ENCODE peak calls at places on chromosomes 3 and 15, in seven cellular contexts. J is hepatocyte; Y is fibroblast of lung; E is GM23248; P is mesendoderm; I is CD8-positive, alpha-beta memory T cell; A is NT2/D1. N is an unnamed sample.

GRCh38 chr15:86595741-86596140 is 516.1 kb downstream of the AGBL1 start:
- DNase-seq in J (no peak), Y (no peak), E (no peak), P (no peak), I (no peak), A (no peak), N (no peak)

GRCh38 chr3:24678441-24678865 is 183.8 kb upstream of the THRB start:
- DNase-seq in J (peak; percentile 62), Y (peak; percentile 97), E (peak; percentile 90), P (no peak), I (no peak), A (no peak), N (no peak)

GRCh38 chr15:43789409-43789808 is 2.7 kb upstream of the SERF2 start:
- DNase-seq in J (no peak), Y (no peak), E (no peak), P (no peak), I (no peak), A (no peak), N (no peak)

GRCh38 chr3:122298239-122298638 is 26.8 kb upstream of the CSTA start:
- DNase-seq in J (no peak), Y (no peak), E (no peak), P (no peak), I (no peak), A (no peak), N (no peak)

GRCh38 chr15:44735482-44736260 is 657 bp upstream of the TRIM69 start:
- DNase-seq in J (no peak), Y (peak; percentile 17), E (peak; percentile 49), P (peak; percentile 11), I (no peak), A (no peak), N (no peak)

GRCh38 chr15:93286456-93286855 is 197.4 kb upstream of the RGMA start:
- DNase-seq in J (no peak), Y (no peak), E (no peak), P (peak; percentile 79), I (no peak), A (no peak), N (no peak)

GRCh38 chr3:40432793-40433192 is 24.3 kb upstream of the RPL14 start:
- DNase-seq in J (no peak), Y (no peak), E (no peak), P (peak; percentile 26), I (no peak), A (no peak), N (no peak)

GRCh38 chr3:116388867-116389385 is 56.4 kb downstream of the LSAMP start:
- DNase-seq in J (no peak), Y (no peak), E (no peak), P (no peak), I (no peak), A (peak; percentile 1), N (no peak)

GRCh38 chr3:50210510-50211367 is 5.7 kb downstream of the SLC38A3 start:
- DNase-seq in J (peak; percentile 75), Y (no peak), E (no peak), P (no peak), I (no peak), A (no peak), N (peak; percentile 76)

GRCh38 chr3:151195818-151196217 is 7.2 kb downstream of the GPR171 start:
- DNase-seq in J (no peak), Y (no peak), E (no peak), P (no peak), I (no peak), A (no peak), N (no peak)

GRCh38 chr3:23928525-23928924 is 11.6 kb downstream of the RPL15 start:
- DNase-seq in J (no peak), Y (no peak), E (no peak), P (no peak), I (no peak), A (no peak), N (no peak)

GRCh38 chr15:66670698-66671580 is 31.1 kb upstream of the SMAD6 start:
- DNase-seq in J (peak; percentile 79), Y (no peak), E (no peak), P (peak; percentile 94), I (no peak), A (no peak), N (peak; percentile 83)

GRCh38 chr3:46908294-46908985 is 30.9 kb downstream of the PTH1R start:
- DNase-seq in J (no peak), Y (peak; percentile 76), E (peak; percentile 71), P (no peak), I (no peak), A (no peak), N (peak; percentile 50)

GRCh38 chr15:59166156-59166555 is 40.5 kb upstream of the LDHAL6B start:
- DNase-seq in J (no peak), Y (peak; percentile 53), E (peak; percentile 48), P (no peak), I (no peak), A (no peak), N (no peak)

GRCh38 chr3:48655586-48655985 is 7.1 kb downstream of the CELSR3 start:
- DNase-seq in J (no peak), Y (no peak), E (peak; percentile 18), P (no peak), I (peak; percentile 42), A (no peak), N (peak; percentile 72)

GRCh38 chr3:99419111-99419510 is 219.3 kb upstream of the COL8A1 start:
- DNase-seq in J (no peak), Y (no peak), E (peak; percentile 76), P (no peak), I (no peak), A (no peak), N (no peak)

GRCh38 chr15:33370225-33371020 is 59.7 kb downstream of the RYR3 start:
- DNase-seq in J (no peak), Y (no peak), E (no peak), P (no peak), I (no peak), A (no peak), N (no peak)

GRCh38 chr15:35665855-35666536 is 120.0 kb upstream of the DPH6 start:
- DNase-seq in J (no peak), Y (no peak), E (peak; percentile 27), P (no peak), I (no peak), A (no peak), N (no peak)

GRCh38 chr3:81545572-81545971 is 215.9 kb downstream of the GBE1 start:
- DNase-seq in J (no peak), Y (peak; percentile 62), E (peak; percentile 69), P (no peak), I (no peak), A (no peak), N (no peak)

GRCh38 chr15:71440479-71441071 is 325.3 kb downstream of the THSD4 start:
- DNase-seq in J (peak; percentile 38), Y (peak; percentile 89), E (peak; percentile 71), P (peak; percentile 52), I (no peak), A (peak; percentile 28), N (no peak)

DNA sequence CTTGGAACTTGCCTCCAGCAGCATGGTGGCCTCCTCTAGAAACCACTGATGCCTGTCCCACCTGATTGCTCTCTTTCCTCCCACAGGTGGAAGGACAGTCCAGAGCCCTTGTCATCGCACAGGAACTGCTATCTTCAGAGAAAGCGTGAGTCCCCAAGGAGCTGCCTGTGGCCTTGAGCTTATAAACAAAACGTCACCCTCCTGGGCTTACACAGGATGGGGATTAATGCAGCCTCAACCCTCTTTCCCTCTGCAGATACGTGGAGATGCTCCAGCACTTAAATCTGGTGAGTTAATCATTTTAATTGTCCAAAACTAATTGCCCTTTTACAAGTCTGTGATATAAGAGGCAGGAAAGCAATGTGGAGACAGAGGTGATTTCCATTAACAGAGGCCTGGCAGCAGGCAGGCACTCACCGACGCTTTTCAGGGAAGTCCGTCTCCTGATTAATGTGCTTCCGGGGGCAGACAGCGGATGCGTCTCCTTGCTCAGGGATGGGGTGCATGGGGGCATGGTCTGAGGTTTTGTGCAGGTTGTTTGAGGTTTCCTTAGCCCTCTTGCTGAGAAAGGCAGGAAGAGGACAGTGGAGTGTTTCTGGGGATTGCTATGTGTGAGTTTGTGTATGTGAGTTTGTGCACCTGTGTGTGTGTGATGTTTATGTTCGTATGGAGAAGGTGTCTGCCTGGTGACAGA is 61.9 kb downstream of the FGD5 start:
- DNase-seq in J (no peak), Y (no peak), E (no peak), P (no peak), I (no peak), A (no peak), N (no peak)
- H3K4me1 ChIP-seq in J (no peaks in the 10 kb centered on the region), Y (no peaks in the 10 kb centered on the region), E (peaks cover 5% of the 10 kb centered on the region), P (peaks cover 2% of the 10 kb centered on the region), I (peaks cover 66% of the 10 kb centered on the region), A (peaks cover 9% of the 10 kb centered on the region), N (peaks cover 34% of the 10 kb centered on the region)

GRCh38 chr3:125142418-125142778 is 70.2 kb downstream of the SLC12A8 start:
- DNase-seq in J (no peak), Y (no peak), E (no peak), P (peak; percentile 59), I (no peak), A (no peak), N (no peak)
- H3K4me1 ChIP-seq in J (peaks cover 19% of the 10 kb centered on the region), Y (peaks cover 30% of the 10 kb centered on the region), E (peaks cover 50% of the 10 kb centered on the region), P (peaks cover 23% of the 10 kb centered on the region), I (peaks cover 19% of the 10 kb centered on the region), A (peaks cover 26% of the 10 kb centered on the region), N (no peaks in the 10 kb centered on the region)

GRCh38 chr3:177343122-177343521 is 145.8 kb upstream of the TBL1XR1 start:
- DNase-seq in J (no peak), Y (no peak), E (no peak), P (no peak), I (no peak), A (no peak), N (no peak)
- H3K4me1 ChIP-seq in J (peaks cover 35% of the 10 kb centered on the region), Y (peaks cover 7% of the 10 kb centered on the region), E (peaks cover 29% of the 10 kb centered on the region), P (peaks cover 15% of the 10 kb centered on the region), I (peaks cover 22% of the 10 kb centered on the region), A (no peaks in the 10 kb centered on the region), N (peaks cover 14% of the 10 kb centered on the region)

GRCh38 chr3:39383913-39384664 is 919 bp downstream of the SLC25A38 start:
- DNase-seq in J (peak; percentile 99), Y (peak; percentile 89), E (peak; percentile 98), P (peak; percentile 98), I (peak; percentile 95), A (peak; percentile 94), N (peak; percentile 99)

GRCh38 chr3:39384665-39385000 is 1.5 kb downstream of the SLC25A38 start:
- DNase-seq in J (no peak), Y (no peak), E (no peak), P (no peak), I (no peak), A (no peak), N (no peak)

GRCh38 chr3:39387411-39387975 is 4.3 kb downstream of the SLC25A38 start:
- DNase-seq in J (no peak), Y (no peak), E (no peak), P (no peak), I (no peak), A (no peak), N (no peak)

GRCh38 chr3:39385456-39386098 is 2.4 kb downstream of the SLC25A38 start:
- DNase-seq in J (no peak), Y (no peak), E (no peak), P (peak; percentile 67), I (no peak), A (no peak), N (no peak)

GRCh38 chr3:39386331-39386730 is 3.2 kb downstream of the SLC25A38 start:
- DNase-seq in J (no peak), Y (no peak), E (no peak), P (no peak), I (no peak), A (no peak), N (no peak)
- H3K4me1 ChIP-seq in J (peaks cover 34% of the 10 kb centered on the region), Y (peaks cover 3% of the 10 kb centered on the region), E (peaks cover 16% of the 10 kb centered on the region), P (peaks cover 4% of the 10 kb centered on the region), I (peaks cover 56% of the 10 kb centered on the region), A (peaks cover 14% of the 10 kb centered on the region), N (peaks cover 34% of the 10 kb centered on the region)